ENCODE peak calls at places on chromosomes 13 and 19, in nine cellular contexts. One of them, this sample, is unnamed.

GRCh38 chr13:44620057-44620456 is 43.9 kb upstream of the TSC22D1 start:
- DNase-seq in sigmoid colon: no peak
- DNase-seq in transverse colon: no peak
- DNase-seq in gastrocnemius medialis: no peak
- DNase-seq in ovary: no peak
- DNase-seq in body of pancreas: no peak
- DNase-seq in lower leg skin: no peak
- DNase-seq in breast epithelium: no peak
- DNase-seq in heart left ventricle: no peak
- DNase-seq in this sample: no peak

GRCh38 chr13:47397739-47398138 is 500.9 kb upstream of the HTR2A start:
- DNase-seq in sigmoid colon: no peak
- DNase-seq in transverse colon: no peak
- DNase-seq in gastrocnemius medialis: no peak
- DNase-seq in ovary: no peak
- DNase-seq in body of pancreas: no peak
- DNase-seq in lower leg skin: no peak
- DNase-seq in breast epithelium: no peak
- DNase-seq in heart left ventricle: no peak
- DNase-seq in this sample: no peak

GRCh38 chr13:28467886-28468519 is 26.9 kb downstream of the FLT1 start:
- DNase-seq in sigmoid colon: no peak
- DNase-seq in transverse colon: no peak
- DNase-seq in gastrocnemius medialis: no peak
- DNase-seq in ovary: no peak
- DNase-seq in body of pancreas: no peak
- DNase-seq in lower leg skin: no peak
- DNase-seq in breast epithelium: no peak
- DNase-seq in heart left ventricle: no peak
- DNase-seq in this sample: no peak

GRCh38 chr13:105721056-105721455 is 814.4 kb downstream of the EFNB2 start:
- DNase-seq in sigmoid colon: no peak
- DNase-seq in transverse colon: no peak
- DNase-seq in gastrocnemius medialis: no peak
- DNase-seq in ovary: no peak
- DNase-seq in body of pancreas: no peak
- DNase-seq in lower leg skin: no peak
- DNase-seq in breast epithelium: no peak
- DNase-seq in heart left ventricle: no peak
- DNase-seq in this sample: no peak

GRCh38 chr13:20565120-20565736 is 1.7 kb upstream of the IFT88 start:
- DNase-seq in sigmoid colon: no peak
- DNase-seq in transverse colon: no peak
- DNase-seq in gastrocnemius medialis: no peak
- DNase-seq in ovary: no peak
- DNase-seq in body of pancreas: no peak
- DNase-seq in lower leg skin: no peak
- DNase-seq in breast epithelium: no peak
- DNase-seq in heart left ventricle: no peak
- DNase-seq in this sample: no peak

GRCh38 chr19:35395762-35396199 is 24.9 kb downstream of the GPR42 start:
- DNase-seq in sigmoid colon: peak
- DNase-seq in transverse colon: peak
- DNase-seq in gastrocnemius medialis: no peak
- DNase-seq in ovary: peak
- DNase-seq in body of pancreas: peak
- DNase-seq in lower leg skin: peak
- DNase-seq in breast epithelium: no peak
- DNase-seq in heart left ventricle: no peak
- DNase-seq in this sample: no peak

GRCh38 chr13:110652231-110652730 is 36.9 kb downstream of the NAXD start:
- DNase-seq in sigmoid colon: peak
- DNase-seq in transverse colon: no peak
- DNase-seq in gastrocnemius medialis: no peak
- DNase-seq in ovary: no peak
- DNase-seq in body of pancreas: no peak
- DNase-seq in lower leg skin: no peak
- DNase-seq in breast epithelium: no peak
- DNase-seq in heart left ventricle: no peak
- DNase-seq in this sample: no peak

GRCh38 chr13:105918842-105919741 is 616.4 kb downstream of the EFNB2 start:
- DNase-seq in sigmoid colon: no peak
- DNase-seq in transverse colon: peak
- DNase-seq in gastrocnemius medialis: no peak
- DNase-seq in ovary: no peak
- DNase-seq in body of pancreas: peak
- DNase-seq in lower leg skin: no peak
- DNase-seq in breast epithelium: no peak
- DNase-seq in heart left ventricle: no peak
- DNase-seq in this sample: no peak

GRCh38 chr13:73703606-73704005 is 430.6 kb downstream of the KLF12 start:
- DNase-seq in sigmoid colon: no peak
- DNase-seq in transverse colon: no peak
- DNase-seq in gastrocnemius medialis: no peak
- DNase-seq in ovary: no peak
- DNase-seq in body of pancreas: no peak
- DNase-seq in lower leg skin: no peak
- DNase-seq in breast epithelium: no peak
- DNase-seq in heart left ventricle: no peak
- DNase-seq in this sample: no peak

GRCh38 chr13:36857273-36857672 is 38.3 kb downstream of the RFXAP start:
- DNase-seq in sigmoid colon: no peak
- DNase-seq in transverse colon: no peak
- DNase-seq in gastrocnemius medialis: no peak
- DNase-seq in ovary: no peak
- DNase-seq in body of pancreas: no peak
- DNase-seq in lower leg skin: no peak
- DNase-seq in breast epithelium: no peak
- DNase-seq in heart left ventricle: no peak
- DNase-seq in this sample: no peak

GRCh38 chr13:66348745-66349720 is 881.1 kb downstream of the PCDH9 start:
- DNase-seq in sigmoid colon: no peak
- DNase-seq in transverse colon: no peak
- DNase-seq in gastrocnemius medialis: no peak
- DNase-seq in ovary: no peak
- DNase-seq in body of pancreas: peak
- DNase-seq in lower leg skin: no peak
- DNase-seq in breast epithelium: no peak
- DNase-seq in heart left ventricle: no peak
- DNase-seq in this sample: no peak

GRCh38 chr13:114070098-114070799 is 62.2 kb downstream of the RASA3 start:
- DNase-seq in sigmoid colon: peak
- DNase-seq in transverse colon: peak
- DNase-seq in gastrocnemius medialis: no peak
- DNase-seq in ovary: no peak
- DNase-seq in body of pancreas: no peak
- DNase-seq in lower leg skin: peak
- DNase-seq in breast epithelium: peak
- DNase-seq in heart left ventricle: peak
- DNase-seq in this sample: peak

GRCh38 chr19:5012688-5013457 is 44.0 kb downstream of the KDM4B start:
- DNase-seq in sigmoid colon: no peak
- DNase-seq in transverse colon: no peak
- DNase-seq in gastrocnemius medialis: no peak
- DNase-seq in ovary: no peak
- DNase-seq in body of pancreas: no peak
- DNase-seq in lower leg skin: no peak
- DNase-seq in breast epithelium: no peak
- DNase-seq in heart left ventricle: no peak
- DNase-seq in this sample: no peak

GRCh38 chr13:71624641-71625040 is 242.4 kb downstream of the DACH1 start:
- DNase-seq in sigmoid colon: no peak
- DNase-seq in transverse colon: no peak
- DNase-seq in gastrocnemius medialis: no peak
- DNase-seq in ovary: no peak
- DNase-seq in body of pancreas: no peak
- DNase-seq in lower leg skin: no peak
- DNase-seq in breast epithelium: no peak
- DNase-seq in heart left ventricle: no peak
- DNase-seq in this sample: no peak

GRCh38 chr19:575527-576506 is 3.4 kb downstream of the BSG start:
- DNase-seq in sigmoid colon: peak
- DNase-seq in transverse colon: no peak
- DNase-seq in gastrocnemius medialis: peak
- DNase-seq in ovary: peak
- DNase-seq in body of pancreas: peak
- DNase-seq in lower leg skin: no peak
- DNase-seq in breast epithelium: no peak
- DNase-seq in heart left ventricle: peak
- DNase-seq in this sample: no peak

GRCh38 chr19:38849746-38850230 is at the start of gene HNRNPL:
- DNase-seq in sigmoid colon: no peak
- DNase-seq in transverse colon: peak
- DNase-seq in gastrocnemius medialis: no peak
- DNase-seq in ovary: peak
- DNase-seq in body of pancreas: no peak
- DNase-seq in lower leg skin: peak
- DNase-seq in breast epithelium: peak
- DNase-seq in heart left ventricle: peak
- DNase-seq in this sample: no peak

GRCh38 chr19:6041071-6041470 is 63.1 kb upstream of the RANBP3 start:
- DNase-seq in sigmoid colon: no peak
- DNase-seq in transverse colon: no peak
- DNase-seq in gastrocnemius medialis: no peak
- DNase-seq in ovary: no peak
- DNase-seq in body of pancreas: no peak
- DNase-seq in lower leg skin: peak
- DNase-seq in breast epithelium: peak
- DNase-seq in heart left ventricle: no peak
- DNase-seq in this sample: no peak

GRCh38 chr13:52599037-52599852 is 43.0 kb upstream of the HNRNPA1L2 start:
- DNase-seq in sigmoid colon: no peak
- DNase-seq in transverse colon: no peak
- DNase-seq in gastrocnemius medialis: no peak
- DNase-seq in ovary: no peak
- DNase-seq in body of pancreas: no peak
- DNase-seq in lower leg skin: no peak
- DNase-seq in breast epithelium: no peak
- DNase-seq in heart left ventricle: no peak
- DNase-seq in this sample: peak

GRCh38 chr19:11035441-11036377 is 53.6 kb upstream of the LDLR start:
- DNase-seq in sigmoid colon: peak
- DNase-seq in transverse colon: peak
- DNase-seq in gastrocnemius medialis: peak
- DNase-seq in ovary: peak
- DNase-seq in body of pancreas: peak
- DNase-seq in lower leg skin: peak
- DNase-seq in breast epithelium: peak
- DNase-seq in heart left ventricle: peak
- DNase-seq in this sample: peak
- TF ChIP-seq POLR2A in sigmoid colon: no peak
- TF ChIP-seq POLR2A in transverse colon: no peak
- TF ChIP-seq POLR2A in gastrocnemius medialis: no peak
- TF ChIP-seq POLR2A in ovary: no peak
- TF ChIP-seq POLR2A in body of pancreas: no peak
- TF ChIP-seq POLR2A in lower leg skin: no peak
- TF ChIP-seq POLR2A in breast epithelium: no peak
- TF ChIP-seq POLR2A in heart left ventricle: no peak
- TF ChIP-seq POLR2A in this sample: no peak

DNA sequence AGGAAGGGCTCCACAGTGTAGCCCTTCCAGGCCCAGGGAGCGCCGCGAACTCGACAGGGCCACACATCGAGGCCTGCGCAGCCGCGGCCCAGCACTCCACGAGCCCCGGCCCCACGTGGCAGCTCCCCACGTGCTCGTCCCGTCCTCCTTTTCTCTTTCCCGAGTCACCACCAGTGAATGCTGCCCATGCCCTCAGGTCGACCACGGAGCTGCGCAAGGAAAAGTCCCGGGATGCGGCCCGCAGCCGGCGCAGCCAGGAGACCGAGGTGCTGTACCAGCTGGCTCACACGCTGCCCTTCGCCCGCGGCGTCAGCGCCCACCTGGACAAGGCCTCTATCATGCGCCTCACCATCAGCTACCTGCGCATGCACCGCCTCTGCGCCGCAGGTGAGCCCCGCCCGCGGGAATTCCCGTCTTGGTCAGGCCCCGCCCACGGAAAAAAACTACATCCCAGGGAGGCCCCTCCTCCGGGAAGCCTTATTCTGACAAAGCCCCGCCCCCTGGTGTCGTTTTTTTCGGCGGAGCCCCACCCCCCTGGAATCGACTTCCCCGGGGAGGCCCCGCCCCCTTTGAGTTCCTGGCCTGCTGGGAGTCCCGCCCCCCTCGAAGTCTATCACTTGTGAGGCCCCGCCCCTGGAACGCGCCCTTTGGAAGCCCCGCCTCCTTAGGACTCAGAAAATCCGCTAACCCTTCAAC is 7.0 kb downstream of the HIF3A start:
- DNase-seq in sigmoid colon: peak
- DNase-seq in transverse colon: peak
- DNase-seq in gastrocnemius medialis: no peak
- DNase-seq in ovary: peak
- DNase-seq in body of pancreas: peak
- DNase-seq in lower leg skin: peak
- DNase-seq in breast epithelium: peak
- DNase-seq in heart left ventricle: peak
- DNase-seq in this sample: peak
- TF ChIP-seq POLR2A in sigmoid colon: no peak
- TF ChIP-seq POLR2A in transverse colon: peak
- TF ChIP-seq POLR2A in gastrocnemius medialis: no peak
- TF ChIP-seq POLR2A in ovary: no peak
- TF ChIP-seq POLR2A in body of pancreas: no peak
- TF ChIP-seq POLR2A in lower leg skin: no peak
- TF ChIP-seq POLR2A in breast epithelium: no peak
- TF ChIP-seq POLR2A in heart left ventricle: no peak
- TF ChIP-seq POLR2A in this sample: no peak

DNA sequence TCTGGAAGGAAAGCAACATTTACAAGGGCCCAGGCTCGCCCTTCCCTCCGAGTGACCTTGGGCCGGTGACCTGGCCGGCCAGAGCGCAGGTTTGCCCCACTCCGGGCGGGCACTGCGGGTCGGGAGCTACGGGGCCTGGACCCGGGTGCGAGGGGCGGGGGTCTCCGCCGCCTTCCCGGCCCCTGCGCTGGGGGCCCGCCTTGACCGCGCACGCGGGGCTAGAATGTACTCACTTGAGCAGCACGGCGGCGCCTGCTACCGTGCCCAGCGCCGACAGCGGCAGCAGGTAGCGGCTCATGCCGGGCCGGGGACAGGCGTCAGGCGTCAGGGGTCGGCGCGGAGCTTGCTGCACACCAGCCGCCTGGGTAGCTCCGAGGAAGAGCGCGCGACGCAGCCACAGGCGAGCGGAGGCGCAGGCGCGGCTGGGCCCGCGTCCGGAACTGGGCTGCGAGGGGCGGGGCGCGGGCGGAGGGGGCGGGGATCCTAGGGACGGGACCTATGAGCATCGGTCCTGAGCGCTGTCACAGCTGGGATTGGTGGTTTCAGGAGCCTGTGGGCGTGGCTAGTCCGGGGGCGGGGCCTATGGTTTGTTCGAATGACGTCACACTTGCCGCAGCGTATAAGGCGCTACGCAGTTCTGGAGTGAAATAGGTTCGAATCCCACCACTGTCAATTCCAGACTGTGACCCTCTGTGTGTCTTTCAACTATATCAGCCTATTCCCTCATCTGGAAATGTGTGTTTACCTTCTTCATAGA is at the start of gene RDH13:
- DNase-seq in sigmoid colon: peak
- DNase-seq in transverse colon: peak
- DNase-seq in gastrocnemius medialis: peak
- DNase-seq in ovary: peak
- DNase-seq in body of pancreas: peak
- DNase-seq in lower leg skin: peak
- DNase-seq in breast epithelium: peak
- DNase-seq in heart left ventricle: peak
- DNase-seq in this sample: peak
- TF ChIP-seq POLR2A in sigmoid colon: no peak
- TF ChIP-seq POLR2A in transverse colon: peak
- TF ChIP-seq POLR2A in gastrocnemius medialis: peak
- TF ChIP-seq POLR2A in ovary: peak
- TF ChIP-seq POLR2A in body of pancreas: peak
- TF ChIP-seq POLR2A in lower leg skin: no peak
- TF ChIP-seq POLR2A in breast epithelium: no peak
- TF ChIP-seq POLR2A in heart left ventricle: peak
- TF ChIP-seq POLR2A in this sample: no peak

GRCh38 chr19:33382006-33382405 is 8.5 kb downstream of the CEBPG start:
- DNase-seq in sigmoid colon: peak
- DNase-seq in transverse colon: no peak
- DNase-seq in gastrocnemius medialis: no peak
- DNase-seq in ovary: no peak
- DNase-seq in body of pancreas: no peak
- DNase-seq in lower leg skin: peak
- DNase-seq in breast epithelium: no peak
- DNase-seq in heart left ventricle: no peak
- DNase-seq in this sample: no peak
- TF ChIP-seq POLR2A in sigmoid colon: no peak
- TF ChIP-seq POLR2A in transverse colon: no peak
- TF ChIP-seq POLR2A in gastrocnemius medialis: no peak
- TF ChIP-seq POLR2A in ovary: no peak
- TF ChIP-seq POLR2A in body of pancreas: no peak
- TF ChIP-seq POLR2A in lower leg skin: no peak
- TF ChIP-seq POLR2A in breast epithelium: no peak
- TF ChIP-seq POLR2A in heart left ventricle: no peak
- TF ChIP-seq POLR2A in this sample: no peak